ENCODE peak calls at places on chromosomes 6 and 20, in nine cellular contexts. One of them, this sample, is unnamed.

GRCh38 chr6:19210849-19211590 is 626.1 kb upstream of the ID4 start:
- DNase-seq in keratinocyte: no peak
- DNase-seq in heart right ventricle: peak
- DNase-seq in A549: peak
- DNase-seq in coronary artery: peak
- DNase-seq in cardiac muscle cell: peak
- DNase-seq in heart left ventricle: peak
- DNase-seq in upper lobe of right lung: peak
- DNase-seq in IMR-90: no peak
- DNase-seq in this sample: no peak

GRCh38 chr6:65900928-65901327 is 193.9 kb upstream of the EYS start:
- DNase-seq in keratinocyte: no peak
- DNase-seq in heart right ventricle: no peak
- DNase-seq in A549: no peak
- DNase-seq in coronary artery: no peak
- DNase-seq in cardiac muscle cell: no peak
- DNase-seq in heart left ventricle: no peak
- DNase-seq in upper lobe of right lung: no peak
- DNase-seq in IMR-90: no peak
- DNase-seq in this sample: no peak

GRCh38 chr6:45411959-45412358 is 34.2 kb upstream of the SUPT3H start:
- DNase-seq in keratinocyte: no peak
- DNase-seq in heart right ventricle: no peak
- DNase-seq in A549: no peak
- DNase-seq in coronary artery: no peak
- DNase-seq in cardiac muscle cell: no peak
- DNase-seq in heart left ventricle: no peak
- DNase-seq in upper lobe of right lung: no peak
- DNase-seq in IMR-90: no peak
- DNase-seq in this sample: no peak

GRCh38 chr20:57473246-57474042 is 51.5 kb downstream of the CTCFL start:
- DNase-seq in keratinocyte: no peak
- DNase-seq in heart right ventricle: no peak
- DNase-seq in A549: no peak
- DNase-seq in coronary artery: peak
- DNase-seq in cardiac muscle cell: no peak
- DNase-seq in heart left ventricle: no peak
- DNase-seq in upper lobe of right lung: peak
- DNase-seq in IMR-90: no peak
- DNase-seq in this sample: peak

GRCh38 chr20:62776035-62776691 is 20.1 kb upstream of the MRGBP start:
- DNase-seq in keratinocyte: no peak
- DNase-seq in heart right ventricle: no peak
- DNase-seq in A549: no peak
- DNase-seq in coronary artery: no peak
- DNase-seq in cardiac muscle cell: no peak
- DNase-seq in heart left ventricle: no peak
- DNase-seq in upper lobe of right lung: no peak
- DNase-seq in IMR-90: no peak
- DNase-seq in this sample: no peak

GRCh38 chr6:16712250-16712930 is 48.9 kb downstream of the ATXN1 start:
- DNase-seq in keratinocyte: no peak
- DNase-seq in heart right ventricle: no peak
- DNase-seq in A549: no peak
- DNase-seq in coronary artery: no peak
- DNase-seq in cardiac muscle cell: no peak
- DNase-seq in heart left ventricle: no peak
- DNase-seq in upper lobe of right lung: no peak
- DNase-seq in IMR-90: no peak
- DNase-seq in this sample: no peak

GRCh38 chr6:106281661-106282060 is 43.9 kb downstream of the ATG5 start:
- DNase-seq in keratinocyte: no peak
- DNase-seq in heart right ventricle: no peak
- DNase-seq in A549: no peak
- DNase-seq in coronary artery: no peak
- DNase-seq in cardiac muscle cell: no peak
- DNase-seq in heart left ventricle: no peak
- DNase-seq in upper lobe of right lung: no peak
- DNase-seq in IMR-90: no peak
- DNase-seq in this sample: no peak

GRCh38 chr20:34896086-34896551 is 19.7 kb downstream of the ACSS2 start:
- DNase-seq in keratinocyte: no peak
- DNase-seq in heart right ventricle: peak
- DNase-seq in A549: no peak
- DNase-seq in coronary artery: no peak
- DNase-seq in cardiac muscle cell: no peak
- DNase-seq in heart left ventricle: no peak
- DNase-seq in upper lobe of right lung: no peak
- DNase-seq in IMR-90: peak
- DNase-seq in this sample: no peak

GRCh38 chr6:165218816-165219215 is 90.6 kb downstream of the C6orf118 start:
- DNase-seq in keratinocyte: no peak
- DNase-seq in heart right ventricle: no peak
- DNase-seq in A549: no peak
- DNase-seq in coronary artery: no peak
- DNase-seq in cardiac muscle cell: no peak
- DNase-seq in heart left ventricle: no peak
- DNase-seq in upper lobe of right lung: no peak
- DNase-seq in IMR-90: no peak
- DNase-seq in this sample: no peak

GRCh38 chr20:50842821-50843220 is 48.0 kb downstream of the BCAS4 start:
- DNase-seq in keratinocyte: no peak
- DNase-seq in heart right ventricle: no peak
- DNase-seq in A549: no peak
- DNase-seq in coronary artery: no peak
- DNase-seq in cardiac muscle cell: no peak
- DNase-seq in heart left ventricle: no peak
- DNase-seq in upper lobe of right lung: no peak
- DNase-seq in IMR-90: no peak
- DNase-seq in this sample: no peak

GRCh38 chr6:159002432-159003160 is 2.6 kb upstream of the RSPH3 start:
- DNase-seq in keratinocyte: no peak
- DNase-seq in heart right ventricle: no peak
- DNase-seq in A549: no peak
- DNase-seq in coronary artery: no peak
- DNase-seq in cardiac muscle cell: no peak
- DNase-seq in heart left ventricle: no peak
- DNase-seq in upper lobe of right lung: no peak
- DNase-seq in IMR-90: peak
- DNase-seq in this sample: no peak

GRCh38 chr6:16319813-16320532 is 81.6 kb downstream of the GMPR start:
- DNase-seq in keratinocyte: no peak
- DNase-seq in heart right ventricle: peak
- DNase-seq in A549: peak
- DNase-seq in coronary artery: peak
- DNase-seq in cardiac muscle cell: peak
- DNase-seq in heart left ventricle: peak
- DNase-seq in upper lobe of right lung: no peak
- DNase-seq in IMR-90: peak
- DNase-seq in this sample: peak

GRCh38 chr6:45326698-45327417 is 1.3 kb upstream of the RUNX2 start:
- DNase-seq in keratinocyte: no peak
- DNase-seq in heart right ventricle: no peak
- DNase-seq in A549: no peak
- DNase-seq in coronary artery: no peak
- DNase-seq in cardiac muscle cell: peak
- DNase-seq in heart left ventricle: no peak
- DNase-seq in upper lobe of right lung: no peak
- DNase-seq in IMR-90: no peak
- DNase-seq in this sample: no peak

GRCh38 chr20:30167540-30167939 is 1089.9 kb upstream of the DEFB115 start:
- DNase-seq in keratinocyte: no peak
- DNase-seq in heart right ventricle: no peak
- DNase-seq in A549: no peak
- DNase-seq in coronary artery: no peak
- DNase-seq in cardiac muscle cell: no peak
- DNase-seq in heart left ventricle: no peak
- DNase-seq in upper lobe of right lung: no peak
- DNase-seq in IMR-90: no peak
- DNase-seq in this sample: no peak

DNA sequence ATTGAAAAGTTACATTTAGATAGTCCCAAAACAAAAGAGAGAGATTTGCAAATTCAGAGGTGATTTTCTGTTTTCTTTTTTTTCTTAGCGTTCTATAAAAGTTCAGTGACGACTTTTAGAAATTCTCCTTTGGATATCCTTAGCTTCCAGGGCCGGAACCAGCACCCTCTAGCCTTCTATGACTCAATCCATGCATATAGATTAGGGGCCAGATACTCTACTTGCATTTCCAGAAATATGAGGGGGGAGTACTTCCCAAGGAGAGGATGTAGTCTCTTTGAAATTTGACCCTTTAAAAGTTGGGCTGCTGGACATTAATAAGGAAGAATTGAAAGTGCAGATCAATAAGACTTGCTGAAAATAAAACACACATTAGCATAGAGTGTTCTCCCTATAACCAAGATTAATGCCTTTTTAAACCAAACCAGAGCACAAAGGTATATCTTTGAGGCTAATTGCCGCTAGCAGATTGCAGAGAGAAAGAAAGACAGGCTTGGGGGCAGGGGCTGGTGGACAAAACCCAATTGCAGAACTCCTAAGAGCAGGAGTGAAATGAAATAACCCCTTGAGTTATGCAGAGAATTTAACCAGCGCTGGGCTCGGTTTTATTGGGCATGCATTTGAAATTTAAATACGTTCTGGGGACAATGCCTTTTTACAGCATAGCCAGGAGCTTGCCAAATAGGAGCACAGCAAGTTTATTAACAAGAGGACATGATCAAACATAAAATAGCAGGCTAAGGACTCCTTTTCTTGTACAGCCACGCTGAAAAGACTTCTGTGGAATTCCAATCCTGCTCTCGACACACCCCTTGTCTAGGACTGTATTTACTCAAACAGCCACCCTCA is 108.1 kb upstream of the SALL4 start:
- DNase-seq in keratinocyte: no peak
- DNase-seq in heart right ventricle: no peak
- DNase-seq in A549: peak
- DNase-seq in coronary artery: no peak
- DNase-seq in cardiac muscle cell: peak
- DNase-seq in heart left ventricle: no peak
- DNase-seq in upper lobe of right lung: no peak
- DNase-seq in IMR-90: peak
- DNase-seq in this sample: no peak
- H3K27ac ChIP-seq in keratinocyte: no peak
- H3K27ac ChIP-seq in heart right ventricle: no peak
- H3K27ac ChIP-seq in A549: peak
- H3K27ac ChIP-seq in coronary artery: no peak
- H3K27ac ChIP-seq in cardiac muscle cell: peak
- H3K27ac ChIP-seq in heart left ventricle: no peak
- H3K27ac ChIP-seq in upper lobe of right lung: peak
- H3K27ac ChIP-seq in IMR-90: no peak
- H3K27ac ChIP-seq in this sample: no peak

GRCh38 chr6:1594495-1595200 is 15.1 kb upstream of the FOXC1 start:
- DNase-seq in keratinocyte: no peak
- DNase-seq in heart right ventricle: no peak
- DNase-seq in A549: no peak
- DNase-seq in coronary artery: peak
- DNase-seq in cardiac muscle cell: no peak
- DNase-seq in heart left ventricle: no peak
- DNase-seq in upper lobe of right lung: no peak
- DNase-seq in IMR-90: no peak
- DNase-seq in this sample: no peak
- H3K4me3 ChIP-seq in keratinocyte: no peak
- H3K4me3 ChIP-seq in heart right ventricle: no peak
- H3K4me3 ChIP-seq in A549: no peak
- H3K4me3 ChIP-seq in coronary artery: no peak
- H3K4me3 ChIP-seq in cardiac muscle cell: no peak
- H3K4me3 ChIP-seq in heart left ventricle: no peak
- H3K4me3 ChIP-seq in upper lobe of right lung: no peak
- H3K4me3 ChIP-seq in IMR-90: no peak
- H3K4me3 ChIP-seq in this sample: no peak

DNA sequence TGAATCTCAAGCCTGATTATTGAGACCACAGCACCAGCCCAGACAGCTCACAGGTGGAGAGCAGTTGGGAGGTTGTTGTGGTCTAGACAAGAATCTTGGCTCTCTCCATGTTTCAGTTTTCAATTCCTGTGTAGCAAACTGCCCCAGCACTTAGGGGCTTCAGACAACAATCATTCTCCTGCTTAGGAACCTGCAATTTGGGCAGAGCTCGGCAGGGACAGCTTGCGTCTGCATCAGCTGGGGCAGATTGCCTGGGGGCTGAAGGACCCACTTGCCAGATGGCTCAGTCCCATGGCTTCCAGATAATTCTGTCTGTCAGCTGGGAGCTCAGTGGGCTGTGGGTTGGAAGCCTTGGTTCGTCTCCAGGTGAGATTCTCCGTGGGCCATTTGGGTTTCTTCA is 6.9 kb downstream of the TGM6 start:
- DNase-seq in keratinocyte: no peak
- DNase-seq in heart right ventricle: no peak
- DNase-seq in A549: no peak
- DNase-seq in coronary artery: peak
- DNase-seq in cardiac muscle cell: no peak
- DNase-seq in heart left ventricle: no peak
- DNase-seq in upper lobe of right lung: no peak
- DNase-seq in IMR-90: no peak
- DNase-seq in this sample: no peak
- TF ChIP-seq CTCF in keratinocyte: no peak
- TF ChIP-seq CTCF in heart right ventricle: no peak
- TF ChIP-seq CTCF in A549: no peak
- TF ChIP-seq CTCF in coronary artery: no peak
- TF ChIP-seq CTCF in cardiac muscle cell: no peak
- TF ChIP-seq CTCF in heart left ventricle: no peak
- TF ChIP-seq CTCF in upper lobe of right lung: no peak
- TF ChIP-seq CTCF in IMR-90: no peak
- TF ChIP-seq CTCF in this sample: no peak

GRCh38 chr6:43088654-43089056 is 12.5 kb downstream of the PTK7 start:
- DNase-seq in keratinocyte: peak
- DNase-seq in heart right ventricle: no peak
- DNase-seq in A549: no peak
- DNase-seq in coronary artery: no peak
- DNase-seq in cardiac muscle cell: no peak
- DNase-seq in heart left ventricle: no peak
- DNase-seq in upper lobe of right lung: no peak
- DNase-seq in IMR-90: peak
- DNase-seq in this sample: no peak

GRCh38 chr6:43091020-43091419 is 14.9 kb downstream of the PTK7 start:
- DNase-seq in keratinocyte: no peak
- DNase-seq in heart right ventricle: no peak
- DNase-seq in A549: no peak
- DNase-seq in coronary artery: no peak
- DNase-seq in cardiac muscle cell: no peak
- DNase-seq in heart left ventricle: no peak
- DNase-seq in upper lobe of right lung: no peak
- DNase-seq in IMR-90: no peak
- DNase-seq in this sample: no peak

GRCh38 chr6:43089467-43089866 is 13.4 kb downstream of the PTK7 start:
- DNase-seq in keratinocyte: no peak
- DNase-seq in heart right ventricle: no peak
- DNase-seq in A549: no peak
- DNase-seq in coronary artery: no peak
- DNase-seq in cardiac muscle cell: no peak
- DNase-seq in heart left ventricle: no peak
- DNase-seq in upper lobe of right lung: no peak
- DNase-seq in IMR-90: no peak
- DNase-seq in this sample: no peak

GRCh38 chr6:43090557-43090952 is 14.4 kb downstream of the PTK7 start:
- DNase-seq in keratinocyte: no peak
- DNase-seq in heart right ventricle: no peak
- DNase-seq in A549: no peak
- DNase-seq in coronary artery: no peak
- DNase-seq in cardiac muscle cell: no peak
- DNase-seq in heart left ventricle: no peak
- DNase-seq in upper lobe of right lung: no peak
- DNase-seq in IMR-90: peak
- DNase-seq in this sample: no peak

GRCh38 chr6:43089874-43090556 is 13.9 kb downstream of the PTK7 start:
- DNase-seq in keratinocyte: no peak
- DNase-seq in heart right ventricle: no peak
- DNase-seq in A549: no peak
- DNase-seq in coronary artery: no peak
- DNase-seq in cardiac muscle cell: no peak
- DNase-seq in heart left ventricle: no peak
- DNase-seq in upper lobe of right lung: peak
- DNase-seq in IMR-90: peak
- DNase-seq in this sample: no peak
- H3K27ac ChIP-seq in keratinocyte: peak
- H3K27ac ChIP-seq in heart right ventricle: no peak
- H3K27ac ChIP-seq in A549: no peak
- H3K27ac ChIP-seq in coronary artery: no peak
- H3K27ac ChIP-seq in cardiac muscle cell: peak
- H3K27ac ChIP-seq in heart left ventricle: no peak
- H3K27ac ChIP-seq in upper lobe of right lung: peak
- H3K27ac ChIP-seq in IMR-90: peak
- H3K27ac ChIP-seq in this sample: no peak

This sample was measured in CD8-positive, alpha-beta T cell.